ENCODE peak calls at places on chromosomes 2 and 18, in five cellular contexts. One of them, this sample, is unnamed.
A peak's percentile ranks its signal among the peaks of the same experiment; 100 is the strongest.

GRCh38 chr2:198700330-198700729 is 757.4 kb downstream of the SATB2 start:
- DNase-seq in CD4-positive, alpha-beta memory T cell: no peak
- DNase-seq in lower lobe of right lung: no peak
- DNase-seq in breast epithelium: no peak
- DNase-seq in trophoblast cell: no peak
- DNase-seq in this sample: no peak

GRCh38 chr18:74370163-74370562 is 54.5 kb downstream of the C18orf63 start:
- DNase-seq in trophoblast cell: no peak
- DNase-seq in CD4-positive, alpha-beta memory T cell: no peak
- DNase-seq in breast epithelium: no peak
- DNase-seq in lower lobe of right lung: no peak
- DNase-seq in this sample: no peak

GRCh38 chr18:22040527-22040926 is 128.9 kb upstream of the GATA6 start:
- DNase-seq in trophoblast cell: no peak
- DNase-seq in breast epithelium: no peak
- DNase-seq in lower lobe of right lung: no peak
- DNase-seq in CD4-positive, alpha-beta memory T cell: no peak
- DNase-seq in this sample: no peak

GRCh38 chr2:165898381-165898780 is 55.2 kb downstream of the TTC21B start:
- DNase-seq in lower lobe of right lung: no peak
- DNase-seq in CD4-positive, alpha-beta memory T cell: no peak
- DNase-seq in breast epithelium: no peak
- DNase-seq in trophoblast cell: peak; percentile 60
- DNase-seq in this sample: no peak

GRCh38 chr2:241239552-241240202 is 51.2 kb downstream of the ANO7 start:
- DNase-seq in breast epithelium: no peak
- DNase-seq in lower lobe of right lung: no peak
- DNase-seq in trophoblast cell: no peak
- DNase-seq in CD4-positive, alpha-beta memory T cell: no peak
- DNase-seq in this sample: no peak

GRCh38 chr18:80037300-80037699 is 3.1 kb downstream of the RBFA start:
- DNase-seq in lower lobe of right lung: no peak
- DNase-seq in CD4-positive, alpha-beta memory T cell: no peak
- DNase-seq in breast epithelium: no peak
- DNase-seq in trophoblast cell: no peak
- DNase-seq in this sample: no peak

GRCh38 chr2:169562519-169562918 is 11.1 kb downstream of the FASTKD1 start:
- DNase-seq in lower lobe of right lung: no peak
- DNase-seq in CD4-positive, alpha-beta memory T cell: no peak
- DNase-seq in breast epithelium: no peak
- DNase-seq in trophoblast cell: no peak
- DNase-seq in this sample: no peak

GRCh38 chr2:215760126-215760525 is 253.2 kb downstream of the MREG start:
- DNase-seq in breast epithelium: no peak
- DNase-seq in CD4-positive, alpha-beta memory T cell: no peak
- DNase-seq in trophoblast cell: no peak
- DNase-seq in lower lobe of right lung: no peak
- DNase-seq in this sample: no peak

GRCh38 chr2:186256540-186256939 is 229.5 kb upstream of the ZC3H15 start:
- DNase-seq in breast epithelium: no peak
- DNase-seq in lower lobe of right lung: no peak
- DNase-seq in CD4-positive, alpha-beta memory T cell: no peak
- DNase-seq in trophoblast cell: peak; percentile 68
- DNase-seq in this sample: no peak

GRCh38 chr18:76494181-76494540 is 881 bp downstream of the ZNF516 start:
- DNase-seq in lower lobe of right lung: no peak
- DNase-seq in breast epithelium: no peak
- DNase-seq in trophoblast cell: no peak
- DNase-seq in CD4-positive, alpha-beta memory T cell: peak; percentile 20
- DNase-seq in this sample: no peak

GRCh38 chr18:79948719-79949411 is 2.6 kb downstream of the SLC66A2 start:
- DNase-seq in trophoblast cell: no peak
- DNase-seq in lower lobe of right lung: peak; percentile 38
- DNase-seq in breast epithelium: peak; percentile 39
- DNase-seq in CD4-positive, alpha-beta memory T cell: no peak
- DNase-seq in this sample: no peak

GRCh38 chr18:54151376-54151775 is 73.1 kb downstream of the MBD2 start:
- DNase-seq in trophoblast cell: no peak
- DNase-seq in breast epithelium: no peak
- DNase-seq in CD4-positive, alpha-beta memory T cell: no peak
- DNase-seq in lower lobe of right lung: no peak
- DNase-seq in this sample: no peak
- H3K27ac ChIP-seq in trophoblast cell: no peak overlapping the region
- H3K27ac ChIP-seq in breast epithelium: no peak overlapping the region
- H3K27ac ChIP-seq in CD4-positive, alpha-beta memory T cell: no peak overlapping the region
- H3K27ac ChIP-seq in lower lobe of right lung: no peak overlapping the region
- H3K27ac ChIP-seq in this sample: no peak overlapping the region

DNA sequence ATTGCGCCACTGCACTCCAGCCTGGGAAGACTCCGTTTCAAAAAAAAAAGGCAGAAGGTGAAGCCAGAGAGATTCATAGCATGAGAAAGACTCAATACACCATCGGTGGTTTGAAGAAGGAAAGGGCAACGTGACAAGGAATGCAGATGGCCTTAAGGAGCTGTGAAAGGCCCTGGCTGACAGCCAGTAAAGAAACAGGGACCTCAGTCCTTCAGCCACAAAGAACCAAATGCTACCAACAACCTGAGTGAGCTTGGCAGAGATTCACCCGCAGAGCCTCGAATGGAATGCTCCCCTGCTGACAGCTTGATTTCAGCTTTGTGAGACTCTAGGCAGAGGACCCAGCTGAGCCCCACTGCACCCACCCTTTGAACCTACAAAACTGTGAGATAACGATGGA is 154.9 kb upstream of the NDUFV2 start:
- DNase-seq in lower lobe of right lung: no peak
- DNase-seq in breast epithelium: no peak
- DNase-seq in CD4-positive, alpha-beta memory T cell: no peak
- DNase-seq in trophoblast cell: peak; percentile 41
- DNase-seq in this sample: no peak
- H3K4me1 ChIP-seq in lower lobe of right lung: no peaks in the 10 kb centered on the region
- H3K4me1 ChIP-seq in breast epithelium: no peaks in the 10 kb centered on the region
- H3K4me1 ChIP-seq in CD4-positive, alpha-beta memory T cell: no peaks in the 10 kb centered on the region
- H3K4me1 ChIP-seq in trophoblast cell: peaks cover 5% of the 10 kb centered on the region
- H3K4me1 ChIP-seq in this sample: no peaks in the 10 kb centered on the region

GRCh38 chr2:181954538-181954883 is 31.1 kb upstream of the PPP1R1C start:
- DNase-seq in breast epithelium: no peak
- DNase-seq in CD4-positive, alpha-beta memory T cell: no peak
- DNase-seq in trophoblast cell: no peak
- DNase-seq in lower lobe of right lung: no peak
- DNase-seq in this sample: no peak
- H3K4me3 ChIP-seq in breast epithelium: peak overlapping the region; percentile 60
- H3K4me3 ChIP-seq in CD4-positive, alpha-beta memory T cell: no peak overlapping the region
- H3K4me3 ChIP-seq in trophoblast cell: no peak overlapping the region
- H3K4me3 ChIP-seq in lower lobe of right lung: peak overlapping the region; percentile 23
- H3K4me3 ChIP-seq in this sample: peak overlapping the region; percentile 65

GRCh38 chr2:190746971-190747761 is 98.3 kb downstream of the NAB1 start:
- DNase-seq in trophoblast cell: peak; percentile 62
- DNase-seq in CD4-positive, alpha-beta memory T cell: no peak
- DNase-seq in breast epithelium: no peak
- DNase-seq in lower lobe of right lung: no peak
- DNase-seq in this sample: no peak

GRCh38 chr2:190744041-190744440 is 95.2 kb downstream of the NAB1 start:
- DNase-seq in trophoblast cell: no peak
- DNase-seq in lower lobe of right lung: no peak
- DNase-seq in CD4-positive, alpha-beta memory T cell: no peak
- DNase-seq in breast epithelium: no peak
- DNase-seq in this sample: no peak

GRCh38 chr2:190748966-190749365 is 100.1 kb downstream of the NAB1 start:
- DNase-seq in breast epithelium: no peak
- DNase-seq in trophoblast cell: no peak
- DNase-seq in lower lobe of right lung: no peak
- DNase-seq in CD4-positive, alpha-beta memory T cell: no peak
- DNase-seq in this sample: no peak
- H3K27ac ChIP-seq in breast epithelium: no peak overlapping the region
- H3K27ac ChIP-seq in trophoblast cell: no peak overlapping the region
- H3K27ac ChIP-seq in lower lobe of right lung: no peak overlapping the region
- H3K27ac ChIP-seq in CD4-positive, alpha-beta memory T cell: no peak overlapping the region
- H3K27ac ChIP-seq in this sample: no peak overlapping the region

DNA sequence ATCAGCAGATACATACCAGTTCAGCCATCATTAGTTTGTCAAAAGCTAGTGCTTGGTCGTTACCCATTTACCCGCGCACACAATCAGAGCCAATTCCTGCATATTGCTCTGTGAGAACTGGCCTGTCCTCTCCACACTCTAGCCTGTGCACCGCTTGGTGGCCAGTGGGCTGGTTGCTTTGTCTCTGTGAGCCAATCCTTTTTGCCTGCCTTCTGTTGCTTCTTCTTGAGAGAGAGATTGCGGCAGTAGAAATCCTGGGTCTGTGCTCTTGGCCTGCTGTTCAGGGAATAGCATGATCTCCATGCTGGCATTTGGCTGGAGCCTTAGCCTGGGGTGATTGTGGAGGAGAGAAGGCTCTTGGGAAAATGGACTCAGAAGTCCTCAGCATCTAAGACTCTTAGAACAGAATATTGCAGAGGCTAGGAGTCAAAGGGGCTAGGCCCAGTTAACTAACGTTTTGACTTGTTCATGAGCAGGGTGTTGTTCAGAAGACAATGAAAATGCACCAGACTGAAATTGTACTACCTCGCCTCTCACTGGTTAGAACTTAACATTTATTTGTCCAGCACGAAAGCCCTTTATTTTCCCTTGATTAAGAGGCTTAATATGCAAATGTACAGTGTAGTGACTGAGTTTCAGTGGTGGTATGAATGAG is 37.1 kb downstream of the MAP4K4 start:
- DNase-seq in trophoblast cell: no peak
- DNase-seq in breast epithelium: no peak
- DNase-seq in CD4-positive, alpha-beta memory T cell: no peak
- DNase-seq in lower lobe of right lung: no peak
- DNase-seq in this sample: no peak
- H3K4me1 ChIP-seq in trophoblast cell: peaks cover 8% of the 10 kb centered on the region
- H3K4me1 ChIP-seq in breast epithelium: no peaks in the 10 kb centered on the region
- H3K4me1 ChIP-seq in CD4-positive, alpha-beta memory T cell: peaks cover 88% of the 10 kb centered on the region
- H3K4me1 ChIP-seq in lower lobe of right lung: peaks cover 67% of the 10 kb centered on the region
- H3K4me1 ChIP-seq in this sample: peaks cover 70% of the 10 kb centered on the region

GRCh38 chr2:103145739-103146138 is 383.9 kb downstream of the TMEM182 start:
- DNase-seq in CD4-positive, alpha-beta memory T cell: no peak
- DNase-seq in trophoblast cell: no peak
- DNase-seq in lower lobe of right lung: no peak
- DNase-seq in breast epithelium: no peak
- DNase-seq in this sample: no peak
- H3K4me3 ChIP-seq in CD4-positive, alpha-beta memory T cell: no peak overlapping the region
- H3K4me3 ChIP-seq in trophoblast cell: no peak overlapping the region
- H3K4me3 ChIP-seq in lower lobe of right lung: no peak overlapping the region
- H3K4me3 ChIP-seq in breast epithelium: no peak overlapping the region
- H3K4me3 ChIP-seq in this sample: no peak overlapping the region

GRCh38 chr2:67039701-67040100 is 357.4 kb upstream of the ETAA1 start:
- DNase-seq in trophoblast cell: no peak
- DNase-seq in CD4-positive, alpha-beta memory T cell: no peak
- DNase-seq in breast epithelium: no peak
- DNase-seq in lower lobe of right lung: no peak
- DNase-seq in this sample: no peak
- H3K27ac ChIP-seq in trophoblast cell: no peak overlapping the region
- H3K27ac ChIP-seq in CD4-positive, alpha-beta memory T cell: no peak overlapping the region
- H3K27ac ChIP-seq in breast epithelium: no peak overlapping the region
- H3K27ac ChIP-seq in lower lobe of right lung: no peak overlapping the region
- H3K27ac ChIP-seq in this sample: no peak overlapping the region

DNA sequence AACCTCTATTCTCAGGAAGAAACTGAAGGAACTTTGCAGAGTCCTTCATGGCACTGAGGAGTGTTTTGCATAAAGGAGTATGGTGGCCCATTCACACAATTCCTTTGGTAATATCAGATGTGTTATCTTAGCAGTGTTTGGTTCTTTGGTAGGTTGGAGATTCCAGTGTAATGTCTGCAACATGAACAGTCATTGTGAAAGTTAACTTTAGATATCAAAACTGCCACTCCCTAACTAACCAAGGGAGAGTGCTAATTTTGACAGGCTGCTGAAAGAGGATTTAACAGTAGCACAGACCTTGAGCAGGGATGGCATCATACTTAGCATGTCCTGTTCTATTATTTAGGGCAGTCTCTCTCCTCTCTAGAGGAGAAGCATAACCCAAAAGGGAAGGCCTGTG is 76.7 kb upstream of the ZFP36L2 start:
- DNase-seq in lower lobe of right lung: no peak
- DNase-seq in breast epithelium: no peak
- DNase-seq in trophoblast cell: no peak
- DNase-seq in CD4-positive, alpha-beta memory T cell: no peak
- DNase-seq in this sample: no peak
- H3K4me1 ChIP-seq in lower lobe of right lung: peaks cover 70% of the 10 kb centered on the region
- H3K4me1 ChIP-seq in breast epithelium: no peaks in the 10 kb centered on the region
- H3K4me1 ChIP-seq in trophoblast cell: peaks cover 4% of the 10 kb centered on the region
- H3K4me1 ChIP-seq in CD4-positive, alpha-beta memory T cell: no peaks in the 10 kb centered on the region
- H3K4me1 ChIP-seq in this sample: peaks cover 73% of the 10 kb centered on the region

DNA sequence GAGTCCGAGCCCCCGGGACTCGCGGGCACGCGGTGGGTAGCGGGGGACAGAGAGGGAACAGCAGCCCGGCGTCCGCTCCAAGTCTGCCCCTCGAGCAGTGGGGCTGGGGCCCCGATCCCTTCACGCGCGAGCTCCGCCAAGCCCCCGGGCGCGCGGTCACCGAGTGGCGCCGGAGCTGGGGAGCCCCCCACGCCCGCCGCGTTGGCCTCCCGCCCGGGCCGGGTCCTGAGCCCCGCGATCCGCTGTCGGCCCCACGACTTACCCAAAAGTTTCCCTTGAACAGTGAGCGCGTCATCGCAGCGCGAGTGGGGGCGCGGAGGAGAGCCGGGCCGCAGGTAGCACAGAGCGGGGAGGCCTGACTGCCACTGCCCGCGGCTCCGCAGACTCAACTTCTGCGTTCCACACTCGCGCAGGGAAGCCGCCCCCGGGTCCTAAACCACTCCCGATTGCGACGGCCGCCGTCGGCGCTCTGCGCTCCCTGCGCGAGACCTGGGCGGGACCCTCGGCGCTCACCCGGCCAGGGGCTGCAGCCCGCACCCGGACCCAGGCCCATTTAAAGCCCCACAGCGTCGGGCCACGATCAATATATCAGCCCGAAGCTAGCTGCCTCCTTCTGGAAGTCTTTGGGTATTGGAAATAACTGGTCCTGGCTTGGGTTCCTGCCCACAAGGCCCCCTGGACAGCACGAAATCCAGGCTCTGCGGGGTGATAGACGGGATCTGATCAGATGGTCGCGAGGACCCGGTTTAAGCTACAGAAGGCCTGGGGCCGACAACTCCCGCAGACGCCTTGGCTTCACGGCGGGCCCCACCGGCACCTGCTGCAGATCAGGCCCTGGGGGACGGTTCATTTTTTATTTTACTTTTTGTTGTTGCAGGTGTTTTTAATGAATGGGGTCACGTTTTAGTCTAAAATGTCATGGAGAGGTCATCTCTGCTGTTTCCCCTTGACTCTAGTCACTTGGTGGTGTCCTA is at the start of gene PSTPIP2:
- DNase-seq in lower lobe of right lung: peak; percentile 90
- DNase-seq in trophoblast cell: peak; percentile 69
- DNase-seq in CD4-positive, alpha-beta memory T cell: peak; percentile 63
- DNase-seq in breast epithelium: peak; percentile 77
- DNase-seq in this sample: no peak
- H3K4me3 ChIP-seq in lower lobe of right lung: peak within 1 kb of the TSS; percentile 73
- H3K4me3 ChIP-seq in trophoblast cell: peak within 1 kb of the TSS; percentile 89
- H3K4me3 ChIP-seq in CD4-positive, alpha-beta memory T cell: peak within 1 kb of the TSS; percentile 42
- H3K4me3 ChIP-seq in breast epithelium: peak within 1 kb of the TSS; percentile 86
- H3K4me3 ChIP-seq in this sample: peak within 1 kb of the TSS; percentile 79